ENCODE peak calls at places on chromosomes 6 and 20, in nine cellular contexts. R is aorta; S is keratinocyte; G is sigmoid colon; U is CD4-positive, alpha-beta memory T cell; O is body of pancreas; Z is HCT116; W is astrocyte; L is ascending aorta. V is an unnamed sample. For H3K27me3 and H3K4me1, the result is how much of the 10 kb centered on the place peaks cover.

GRCh38 chr6:142378138-142378875 is 76.5 kb downstream of the ADGRG6 start:
- DNase-seq in R (no peak), S (no peak), G (no peak), U (no peak), O (peak), Z (peak), W (peak), L (no peak), V (no peak)

GRCh38 chr20:56187791-56188190 is 60.7 kb upstream of the MC3R start:
- DNase-seq in R (no peak), S (no peak), G (no peak), U (no peak), O (no peak), Z (no peak), W (no peak), L (no peak), V (no peak)

GRCh38 chr6:119133400-119133799 is 54.9 kb upstream of the FAM184A start:
- DNase-seq in R (no peak), S (no peak), G (no peak), U (no peak), O (no peak), Z (no peak), W (no peak), L (no peak), V (no peak)

GRCh38 chr20:32823078-32823477 is 3.3 kb downstream of the MAPRE1 start:
- DNase-seq in R (no peak), S (peak), G (no peak), U (no peak), O (no peak), Z (no peak), W (peak), L (no peak), V (peak)

GRCh38 chr6:19399406-19399805 is 437.8 kb upstream of the ID4 start:
- DNase-seq in R (no peak), S (no peak), G (peak), U (no peak), O (no peak), Z (no peak), W (peak), L (no peak), V (no peak)

GRCh38 chr20:20440473-20440872 is 72.6 kb downstream of the INSM1 start:
- DNase-seq in R (no peak), S (no peak), G (no peak), U (no peak), O (no peak), Z (no peak), W (no peak), L (no peak), V (no peak)

GRCh38 chr6:42315991-42316378 is 98.3 kb upstream of the MRPS10 start:
- DNase-seq in R (no peak), S (peak), G (no peak), U (no peak), O (peak), Z (peak), W (peak), L (no peak), V (peak)

GRCh38 chr20:4476903-4477302 is 244.8 kb upstream of the PRND start:
- DNase-seq in R (no peak), S (no peak), G (no peak), U (no peak), O (no peak), Z (no peak), W (peak), L (peak), V (no peak)

GRCh38 chr6:112202639-112203341 is 51.6 kb downstream of the LAMA4 start:
- DNase-seq in R (no peak), S (no peak), G (no peak), U (no peak), O (no peak), Z (no peak), W (peak), L (no peak), V (no peak)

GRCh38 chr20:10863337-10864060 is 189.7 kb upstream of the JAG1 start:
- DNase-seq in R (no peak), S (no peak), G (no peak), U (no peak), O (peak), Z (peak), W (peak), L (no peak), V (no peak)

GRCh38 chr6:88641178-88641903 is 322.1 kb downstream of the RNGTT start:
- DNase-seq in R (no peak), S (no peak), G (no peak), U (no peak), O (no peak), Z (no peak), W (peak), L (no peak), V (no peak)

GRCh38 chr6:148924226-148924989 is 177.6 kb downstream of the UST start:
- DNase-seq in R (no peak), S (no peak), G (no peak), U (no peak), O (no peak), Z (no peak), W (no peak), L (no peak), V (no peak)

GRCh38 chr20:33884633-33885032 is 73.5 kb downstream of the CHMP4B start:
- DNase-seq in R (no peak), S (no peak), G (no peak), U (no peak), O (no peak), Z (no peak), W (no peak), L (no peak), V (no peak)

GRCh38 chr6:30759575-30760239 is 15.4 kb upstream of the IER3 start:
- DNase-seq in R (peak), S (no peak), G (no peak), U (no peak), O (peak), Z (no peak), W (peak), L (no peak), V (peak)

GRCh38 chr20:53794529-53795115 is 201.0 kb upstream of the ZNF217 start:
- DNase-seq in R (no peak), S (no peak), G (no peak), U (no peak), O (no peak), Z (no peak), W (peak), L (no peak), V (no peak)

GRCh38 chr6:35089216-35089934 is 51.8 kb downstream of the TCP11 start:
- DNase-seq in R (no peak), S (no peak), G (no peak), U (no peak), O (no peak), Z (no peak), W (no peak), L (no peak), V (no peak)

GRCh38 chr6:12238191-12238590 is 52.0 kb upstream of the EDN1 start:
- DNase-seq in R (no peak), S (no peak), G (no peak), U (no peak), O (no peak), Z (no peak), W (no peak), L (no peak), V (no peak)

GRCh38 chr6:118678866-118679265 is 27.5 kb upstream of the CEP85L start:
- DNase-seq in R (no peak), S (no peak), G (no peak), U (no peak), O (no peak), Z (no peak), W (peak), L (no peak), V (no peak)

GRCh38 chr6:167676666-167677421 is 149.9 kb upstream of the AFDN start:
- DNase-seq in R (no peak), S (no peak), G (peak), U (no peak), O (peak), Z (no peak), W (no peak), L (no peak), V (no peak)

GRCh38 chr6:111307275-111307858 is 175.7 kb downstream of the REV3L start:
- DNase-seq in R (no peak), S (no peak), G (no peak), U (no peak), O (no peak), Z (no peak), W (no peak), L (no peak), V (peak)

GRCh38 chr20:43448748-43449535 is 8.8 kb upstream of the SRSF6 start:
- DNase-seq in R (no peak), S (no peak), G (no peak), U (peak), O (peak), Z (peak), W (no peak), L (no peak), V (peak)

GRCh38 chr20:61925555-61926252 is 140.0 kb downstream of the TAF4 start:
- DNase-seq in R (no peak), S (no peak), G (no peak), U (no peak), O (no peak), Z (peak), W (peak), L (no peak), V (no peak)

GRCh38 chr6:149449831-149450678 is 34.8 kb downstream of the ZC3H12D start:
- DNase-seq in R (peak), S (no peak), G (no peak), U (no peak), O (no peak), Z (no peak), W (no peak), L (no peak), V (no peak)

GRCh38 chr6:33174784-33175183 is 17.5 kb downstream of the COL11A2 start:
- DNase-seq in R (no peak), S (no peak), G (no peak), U (no peak), O (no peak), Z (no peak), W (no peak), L (no peak), V (no peak)

GRCh38 chr20:47071646-47072185 is 177.1 kb downstream of the EYA2 start:
- DNase-seq in R (no peak), S (no peak), G (no peak), U (no peak), O (no peak), Z (no peak), W (no peak), L (no peak), V (no peak)

DNA sequence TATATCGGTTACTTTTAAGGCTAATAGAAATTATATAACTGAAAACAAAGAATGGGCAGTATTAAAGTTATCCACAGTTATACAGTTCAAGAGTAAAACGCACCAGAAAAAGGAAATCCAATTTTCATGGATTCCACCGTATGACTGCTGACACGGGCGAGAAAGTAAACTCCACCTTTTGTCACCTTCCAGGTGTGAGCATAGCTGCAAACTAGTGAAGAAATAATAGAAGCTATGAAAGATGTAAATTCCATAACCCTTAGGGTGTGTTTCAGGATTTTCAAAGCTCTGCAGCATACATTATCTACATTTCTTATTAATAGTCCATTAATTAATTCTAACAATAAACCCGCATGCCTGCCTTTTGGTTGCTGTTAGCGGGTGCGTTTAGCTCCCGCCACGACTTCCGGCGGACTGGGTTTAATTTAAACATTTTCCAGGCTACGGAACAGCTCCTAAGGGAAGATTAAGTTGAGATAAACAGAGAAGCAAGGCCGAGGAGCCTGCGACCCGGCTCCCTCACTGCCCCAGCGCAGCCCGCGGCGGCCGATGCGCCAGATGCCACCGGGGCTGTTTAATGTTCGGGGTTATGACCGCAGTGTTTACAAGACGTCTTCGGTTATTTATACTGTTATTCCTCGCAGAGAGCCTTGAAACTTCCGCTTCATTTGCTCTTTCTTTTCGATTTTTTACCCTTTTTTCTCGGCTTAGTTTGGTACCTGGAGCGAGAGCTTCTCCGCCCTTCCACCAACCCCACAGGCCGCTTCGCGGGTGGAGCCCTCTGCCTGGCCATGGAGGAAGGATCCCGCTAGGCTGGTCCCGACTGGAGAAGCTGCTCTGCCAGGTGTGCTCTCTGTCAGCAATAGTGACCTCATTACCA is 3.8 kb downstream of the TCF21 start:
- DNase-seq in R (no peak), S (no peak), G (no peak), U (no peak), O (no peak), Z (no peak), W (no peak), L (no peak), V (no peak)
- H3K27me3 ChIP-seq in R (under half), S (half or more), G (half or more), U (half or more), O (under half), Z (under half), W (half or more), L (under half), V (under half)

GRCh38 chr6:158174024-158174423 is 5.9 kb downstream of the GTF2H5 start:
- DNase-seq in R (no peak), S (no peak), G (no peak), U (no peak), O (no peak), Z (no peak), W (no peak), L (no peak), V (no peak)
- H3K4me1 ChIP-seq in R (under half), S (under half), G (under half), U (under half), O (under half), Z (under half), W (under half), L (under half), V (under half)

GRCh38 chr20:37133952-37134351 is 38.2 kb upstream of the RBL1 start:
- DNase-seq in R (no peak), S (no peak), G (no peak), U (no peak), O (no peak), Z (no peak), W (no peak), L (no peak), V (no peak)
- H3K27me3 ChIP-seq in R (under half), S (under half), G (under half), U (under half), O (under half), Z (under half), W (under half), L (under half), V (under half)

GRCh38 chr6:14676977-14677781 is 559.6 kb downstream of the CD83 start:
- DNase-seq in R (no peak), S (no peak), G (no peak), U (no peak), O (no peak), Z (no peak), W (no peak), L (no peak), V (no peak)
- H3K4me1 ChIP-seq in R (under half), S (under half), G (under half), U (under half), O (under half), Z (under half), W (under half), L (under half), V (under half)

GRCh38 chr20:41574802-41575389 is 43.3 kb downstream of the CHD6 start:
- DNase-seq in R (no peak), S (no peak), G (no peak), U (no peak), O (no peak), Z (no peak), W (no peak), L (no peak), V (no peak)
- H3K27me3 ChIP-seq in R (under half), S (under half), G (under half), U (under half), O (under half), Z (under half), W (under half), L (under half), V (under half)

DNA sequence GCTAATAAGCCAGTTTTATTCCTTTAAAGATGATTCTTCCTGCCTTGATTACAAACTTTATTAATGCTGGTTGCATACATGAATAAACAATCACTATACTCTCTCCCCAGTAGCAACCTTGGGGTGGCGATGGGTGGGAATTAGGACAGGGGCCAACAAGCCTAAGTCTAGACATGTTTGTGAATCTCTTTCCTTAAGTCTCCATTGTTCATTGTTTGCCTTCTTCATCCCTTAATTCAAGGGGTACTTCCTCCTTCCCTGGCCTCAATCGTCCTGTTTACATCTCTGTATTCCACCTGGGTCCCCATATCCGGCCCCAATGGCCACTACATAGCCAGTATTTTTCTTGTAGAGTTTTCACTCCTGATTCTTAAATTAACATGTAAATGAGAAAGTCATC is 66.0 kb downstream of the ARHGAP18 start:
- DNase-seq in R (no peak), S (no peak), G (no peak), U (no peak), O (no peak), Z (no peak), W (no peak), L (no peak), V (no peak)
- H3K4me1 ChIP-seq in R (under half), S (under half), G (under half), U (under half), O (half or more), Z (half or more), W (under half), L (under half), V (under half)

V was measured in Caco-2.